ENCODE peak calls at places on chromosomes 3 and 15, in five cellular contexts. One of them, this sample, is unnamed.

GRCh38 chr3:188900421-188900941 is 271.3 kb upstream of the TPRG1 start:
- DNase-seq in PC-3: peak; percentile 82
- DNase-seq in endothelial cell of umbilical vein: peak; percentile 94
- DNase-seq in left lung: no peak
- DNase-seq in IMR-90: peak; percentile 84
- DNase-seq in this sample: peak; percentile 34

GRCh38 chr3:143088835-143089234 is 30.7 kb upstream of the CHST2 start:
- DNase-seq in left lung: no peak
- DNase-seq in IMR-90: no peak
- DNase-seq in PC-3: no peak
- DNase-seq in endothelial cell of umbilical vein: no peak
- DNase-seq in this sample: no peak

GRCh38 chr3:86990171-86990733 is 697 bp downstream of the VGLL3 start:
- DNase-seq in left lung: no peak
- DNase-seq in endothelial cell of umbilical vein: no peak
- DNase-seq in PC-3: peak; percentile 62
- DNase-seq in IMR-90: peak; percentile 26
- DNase-seq in this sample: no peak

GRCh38 chr15:44584162-44584749 is 47.3 kb downstream of the EIF3J start:
- DNase-seq in endothelial cell of umbilical vein: peak; percentile 49
- DNase-seq in left lung: peak; percentile 40
- DNase-seq in IMR-90: no peak
- DNase-seq in PC-3: peak; percentile 73
- DNase-seq in this sample: peak; percentile 79

GRCh38 chr3:113754486-113755159 is 7.8 kb downstream of the ATP6V1A start:
- DNase-seq in IMR-90: no peak
- DNase-seq in left lung: no peak
- DNase-seq in PC-3: no peak
- DNase-seq in endothelial cell of umbilical vein: no peak
- DNase-seq in this sample: no peak

GRCh38 chr3:181265750-181266333 is 276.3 kb upstream of the DNAJC19 start:
- DNase-seq in left lung: no peak
- DNase-seq in PC-3: no peak
- DNase-seq in endothelial cell of umbilical vein: peak; percentile 6
- DNase-seq in IMR-90: no peak
- DNase-seq in this sample: no peak

GRCh38 chr15:42577514-42578031 is 2.2 kb downstream of the STARD9 start:
- DNase-seq in IMR-90: peak; percentile 79
- DNase-seq in endothelial cell of umbilical vein: no peak
- DNase-seq in PC-3: no peak
- DNase-seq in left lung: no peak
- DNase-seq in this sample: no peak

GRCh38 chr3:175679582-175679981 is 820.4 kb downstream of the NAALADL2 start:
- DNase-seq in left lung: no peak
- DNase-seq in endothelial cell of umbilical vein: no peak
- DNase-seq in IMR-90: peak; percentile 18
- DNase-seq in PC-3: no peak
- DNase-seq in this sample: no peak

GRCh38 chr3:12255393-12255792 is 33.5 kb upstream of the PPARG start:
- DNase-seq in PC-3: no peak
- DNase-seq in left lung: no peak
- DNase-seq in IMR-90: no peak
- DNase-seq in endothelial cell of umbilical vein: no peak
- DNase-seq in this sample: no peak

GRCh38 chr3:186790261-186790981 is 7.0 kb downstream of the EIF4A2 start:
- DNase-seq in PC-3: peak; percentile 33
- DNase-seq in IMR-90: peak; percentile 61
- DNase-seq in endothelial cell of umbilical vein: peak; percentile 50
- DNase-seq in left lung: no peak
- DNase-seq in this sample: peak; percentile 49

GRCh38 chr3:158768361-158768787 is 33.5 kb upstream of the MFSD1 start:
- DNase-seq in left lung: peak; percentile 61
- DNase-seq in PC-3: peak; percentile 65
- DNase-seq in endothelial cell of umbilical vein: peak; percentile 75
- DNase-seq in IMR-90: peak; percentile 78
- DNase-seq in this sample: no peak

GRCh38 chr3:122239112-122239511 is 55.6 kb downstream of the CASR start:
- DNase-seq in endothelial cell of umbilical vein: no peak
- DNase-seq in left lung: no peak
- DNase-seq in PC-3: no peak
- DNase-seq in IMR-90: no peak
- DNase-seq in this sample: no peak

GRCh38 chr15:34239151-34239761 is 14.4 kb downstream of the EMC4 start:
- DNase-seq in PC-3: peak; percentile 99
- DNase-seq in left lung: no peak
- DNase-seq in IMR-90: peak; percentile 91
- DNase-seq in endothelial cell of umbilical vein: peak; percentile 78
- DNase-seq in this sample: no peak

GRCh38 chr15:80662129-80662528 is 33.0 kb upstream of the ABHD17C start:
- DNase-seq in endothelial cell of umbilical vein: no peak
- DNase-seq in left lung: no peak
- DNase-seq in IMR-90: no peak
- DNase-seq in PC-3: no peak
- DNase-seq in this sample: no peak

GRCh38 chr15:85172846-85173490 is 191.3 kb downstream of the PDE8A start:
- DNase-seq in left lung: no peak
- DNase-seq in endothelial cell of umbilical vein: no peak
- DNase-seq in PC-3: peak; percentile 41
- DNase-seq in IMR-90: no peak
- DNase-seq in this sample: no peak

GRCh38 chr15:39135989-39136388 is 444.9 kb upstream of the THBS1 start:
- DNase-seq in PC-3: peak; percentile 22
- DNase-seq in endothelial cell of umbilical vein: no peak
- DNase-seq in IMR-90: peak; percentile 96
- DNase-seq in left lung: no peak
- DNase-seq in this sample: no peak

GRCh38 chr15:39393575-39394335 is 187.1 kb upstream of the THBS1 start:
- DNase-seq in endothelial cell of umbilical vein: peak; percentile 28
- DNase-seq in left lung: no peak
- DNase-seq in PC-3: peak; percentile 16
- DNase-seq in IMR-90: no peak
- DNase-seq in this sample: no peak

GRCh38 chr15:58732620-58733363 is 16.7 kb downstream of the ADAM10 start:
- DNase-seq in IMR-90: no peak
- DNase-seq in endothelial cell of umbilical vein: no peak
- DNase-seq in left lung: no peak
- DNase-seq in PC-3: no peak
- DNase-seq in this sample: no peak

GRCh38 chr3:186839874-186840641 is 2.5 kb upstream of the ADIPOQ start:
- DNase-seq in endothelial cell of umbilical vein: no peak
- DNase-seq in PC-3: peak; percentile 33
- DNase-seq in left lung: no peak
- DNase-seq in IMR-90: no peak
- DNase-seq in this sample: no peak

GRCh38 chr3:149214702-149215101 is 6.9 kb downstream of the CP start:
- DNase-seq in endothelial cell of umbilical vein: no peak
- DNase-seq in left lung: no peak
- DNase-seq in PC-3: no peak
- DNase-seq in IMR-90: no peak
- DNase-seq in this sample: no peak

GRCh38 chr15:78625621-78626280 is 5.0 kb upstream of the CHRNA3 start:
- DNase-seq in left lung: no peak
- DNase-seq in endothelial cell of umbilical vein: no peak
- DNase-seq in PC-3: no peak
- DNase-seq in IMR-90: no peak
- DNase-seq in this sample: no peak

GRCh38 chr3:123319760-123320159 is 118.0 kb downstream of the SEC22A start:
- DNase-seq in PC-3: no peak
- DNase-seq in endothelial cell of umbilical vein: no peak
- DNase-seq in left lung: no peak
- DNase-seq in IMR-90: no peak
- DNase-seq in this sample: no peak

GRCh38 chr3:4615734-4616133 is 122.6 kb downstream of the ITPR1 start:
- DNase-seq in IMR-90: no peak
- DNase-seq in left lung: no peak
- DNase-seq in endothelial cell of umbilical vein: no peak
- DNase-seq in PC-3: no peak
- DNase-seq in this sample: no peak

GRCh38 chr15:32851619-32852416 is 134.0 kb downstream of the GREM1 start:
- DNase-seq in left lung: no peak
- DNase-seq in IMR-90: peak; percentile 96
- DNase-seq in PC-3: peak; percentile 69
- DNase-seq in endothelial cell of umbilical vein: peak; percentile 85
- DNase-seq in this sample: no peak

DNA sequence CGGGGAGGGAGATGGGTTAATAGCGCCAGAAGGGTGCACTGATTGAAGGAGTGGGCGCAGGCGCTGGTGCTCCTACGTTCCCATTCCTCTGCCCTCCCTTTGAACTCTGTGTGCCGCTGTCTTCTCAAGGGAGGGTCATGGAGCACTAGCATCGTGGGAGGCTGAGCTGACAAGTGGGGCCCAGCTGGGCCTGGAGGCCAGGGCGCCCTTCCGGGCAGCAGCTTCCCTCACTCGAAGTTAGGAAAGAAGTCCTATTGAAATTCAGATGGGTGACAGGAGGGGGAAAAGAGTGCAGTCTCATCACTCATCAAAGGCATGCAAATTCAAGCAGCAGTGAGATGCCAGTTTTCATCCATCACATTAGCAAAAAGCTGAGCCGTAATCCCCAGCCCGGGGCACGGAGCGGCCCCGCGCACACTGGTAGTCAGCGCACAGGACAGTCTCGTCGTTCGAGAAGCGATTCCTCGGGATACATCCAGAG is 128.2 kb downstream of the LRRK1 start:
- DNase-seq in endothelial cell of umbilical vein: no peak
- DNase-seq in PC-3: no peak
- DNase-seq in IMR-90: no peak
- DNase-seq in left lung: peak; percentile 28
- DNase-seq in this sample: no peak
- H3K36me3 ChIP-seq in endothelial cell of umbilical vein: peaks cover 11% of the 10 kb centered on the region
- H3K36me3 ChIP-seq in PC-3: no peaks in the 10 kb centered on the region
- H3K36me3 ChIP-seq in IMR-90: peaks cover 20% of the 10 kb centered on the region
- H3K36me3 ChIP-seq in left lung: no peaks in the 10 kb centered on the region
- H3K36me3 ChIP-seq in this sample: no peaks in the 10 kb centered on the region

DNA sequence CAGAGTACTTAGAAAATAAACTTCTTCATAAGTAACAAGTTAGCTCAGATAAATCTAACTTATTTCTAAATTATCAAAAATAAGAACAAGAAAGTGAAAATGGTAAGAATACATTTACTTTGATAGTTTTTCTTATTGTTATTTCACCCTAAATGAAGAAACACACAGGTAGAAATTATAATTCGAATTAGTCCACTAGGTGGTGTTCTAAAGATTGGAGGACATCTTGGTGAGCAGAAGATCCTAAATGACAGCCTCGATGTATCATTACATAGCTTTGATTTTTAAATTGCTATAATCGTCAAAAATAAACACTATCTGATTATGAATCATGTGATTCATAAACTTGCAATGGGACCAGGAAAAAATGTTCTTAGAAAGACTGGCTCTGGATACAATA is 280.8 kb upstream of the UBE2E2 start:
- DNase-seq in left lung: no peak
- DNase-seq in endothelial cell of umbilical vein: peak; percentile 6
- DNase-seq in IMR-90: peak; percentile 9
- DNase-seq in PC-3: peak; percentile 71
- DNase-seq in this sample: no peak
- TF ChIP-seq CTCF in left lung: no peak
- TF ChIP-seq CTCF in endothelial cell of umbilical vein: no peak
- TF ChIP-seq CTCF in IMR-90: peak; percentile 11
- TF ChIP-seq CTCF in PC-3: peak; percentile 74
- TF ChIP-seq CTCF in this sample: peak; percentile 20

GRCh38 chr3:57078366-57079220 is 18.1 kb downstream of the SPATA12 start:
- DNase-seq in PC-3: peak; percentile 47
- DNase-seq in left lung: peak; percentile 49
- DNase-seq in IMR-90: peak; percentile 16
- DNase-seq in endothelial cell of umbilical vein: peak; percentile 45
- DNase-seq in this sample: peak; percentile 33
- H3K4me1 ChIP-seq in PC-3: peaks cover 6% of the 10 kb centered on the region
- H3K4me1 ChIP-seq in left lung: peaks cover 12% of the 10 kb centered on the region
- H3K4me1 ChIP-seq in IMR-90: no peaks in the 10 kb centered on the region
- H3K4me1 ChIP-seq in endothelial cell of umbilical vein: peaks cover 22% of the 10 kb centered on the region
- H3K4me1 ChIP-seq in this sample: no peaks in the 10 kb centered on the region

GRCh38 chr3:44021646-44022594 is 219.8 kb upstream of the TOPAZ1 start:
- DNase-seq in IMR-90: no peak
- DNase-seq in PC-3: no peak
- DNase-seq in left lung: no peak
- DNase-seq in endothelial cell of umbilical vein: no peak
- DNase-seq in this sample: no peak
- H3K36me3 ChIP-seq in IMR-90: no peaks in the 10 kb centered on the region
- H3K36me3 ChIP-seq in PC-3: no peaks in the 10 kb centered on the region
- H3K36me3 ChIP-seq in left lung: no peaks in the 10 kb centered on the region
- H3K36me3 ChIP-seq in endothelial cell of umbilical vein: no peaks in the 10 kb centered on the region
- H3K36me3 ChIP-seq in this sample: no peaks in the 10 kb centered on the region

GRCh38 chr3:16064660-16065414 is 109.6 kb upstream of the GALNT15 start:
- DNase-seq in endothelial cell of umbilical vein: peak; percentile 67
- DNase-seq in IMR-90: peak; percentile 97
- DNase-seq in left lung: peak; percentile 57
- DNase-seq in PC-3: peak; percentile 53
- DNase-seq in this sample: peak; percentile 58

GRCh38 chr3:16066975-16067374 is 107.5 kb upstream of the GALNT15 start:
- DNase-seq in PC-3: peak; percentile 25
- DNase-seq in endothelial cell of umbilical vein: no peak
- DNase-seq in IMR-90: peak; percentile 97
- DNase-seq in left lung: no peak
- DNase-seq in this sample: no peak

GRCh38 chr3:16067837-16068471 is 106.5 kb upstream of the GALNT15 start:
- DNase-seq in endothelial cell of umbilical vein: peak; percentile 74
- DNase-seq in PC-3: peak; percentile 93
- DNase-seq in IMR-90: peak; percentile 48
- DNase-seq in left lung: no peak
- DNase-seq in this sample: peak; percentile 21

GRCh38 chr3:16069149-16069922 is 105.1 kb upstream of the GALNT15 start:
- DNase-seq in left lung: no peak
- DNase-seq in PC-3: peak; percentile 97
- DNase-seq in endothelial cell of umbilical vein: peak; percentile 72
- DNase-seq in IMR-90: peak; percentile 97
- DNase-seq in this sample: peak; percentile 46

DNA sequence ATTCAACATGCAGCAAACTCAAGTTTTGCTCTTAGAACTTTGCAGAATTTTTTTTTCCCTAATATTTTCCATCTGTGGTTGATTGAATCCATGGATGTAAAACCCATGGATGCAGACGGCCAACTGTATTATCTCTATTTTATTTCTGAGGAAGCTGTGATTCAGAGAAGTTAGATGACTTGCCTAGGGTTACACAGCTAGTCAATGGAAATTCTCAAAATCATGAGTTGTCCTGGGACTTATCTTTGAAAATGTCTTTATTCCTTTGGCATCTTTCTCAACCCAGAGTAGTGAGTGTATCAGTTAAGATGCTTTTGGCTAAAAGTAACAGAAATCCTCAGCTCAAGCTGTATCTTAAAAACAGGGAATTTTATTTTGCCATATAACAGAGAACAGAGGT is 107.9 kb upstream of the GALNT15 start:
- DNase-seq in endothelial cell of umbilical vein: no peak
- DNase-seq in left lung: no peak
- DNase-seq in IMR-90: no peak
- DNase-seq in PC-3: no peak
- DNase-seq in this sample: no peak
- TF ChIP-seq CTCF in endothelial cell of umbilical vein: no peak
- TF ChIP-seq CTCF in left lung: no peak
- TF ChIP-seq CTCF in IMR-90: no peak
- TF ChIP-seq CTCF in PC-3: no peak
- TF ChIP-seq CTCF in this sample: no peak

GRCh38 chr15:67407709-67408257 is 113.1 kb upstream of the C15orf61 start:
- DNase-seq in endothelial cell of umbilical vein: no peak
- DNase-seq in PC-3: no peak
- DNase-seq in IMR-90: no peak
- DNase-seq in left lung: no peak
- DNase-seq in this sample: no peak
- H3K4me1 ChIP-seq in endothelial cell of umbilical vein: no peaks in the 10 kb centered on the region
- H3K4me1 ChIP-seq in PC-3: no peaks in the 10 kb centered on the region
- H3K4me1 ChIP-seq in IMR-90: no peaks in the 10 kb centered on the region
- H3K4me1 ChIP-seq in left lung: no peaks in the 10 kb centered on the region
- H3K4me1 ChIP-seq in this sample: peaks cover 14% of the 10 kb centered on the region

GRCh38 chr3:100324044-100324443 is 10.5 kb upstream of the NIT2 start:
- DNase-seq in IMR-90: no peak
- DNase-seq in PC-3: no peak
- DNase-seq in endothelial cell of umbilical vein: no peak
- DNase-seq in left lung: no peak
- DNase-seq in this sample: no peak
- H3K36me3 ChIP-seq in IMR-90: peaks cover 9% of the 10 kb centered on the region
- H3K36me3 ChIP-seq in PC-3: peaks cover 16% of the 10 kb centered on the region
- H3K36me3 ChIP-seq in endothelial cell of umbilical vein: peaks cover 2% of the 10 kb centered on the region
- H3K36me3 ChIP-seq in left lung: no peaks in the 10 kb centered on the region
- H3K36me3 ChIP-seq in this sample: no peaks in the 10 kb centered on the region